ENCODE peak calls at places on chromosomes 5 and 9, in seven cellular contexts. T is IMR-90, J is HFF-Myc, M is adrenal gland, W is WERI-Rb-1, G is ascending aorta, O is GM12865. D is an unnamed sample.

GRCh38 chr5:148911386-148911785 is 85.0 kb downstream of the ADRB2 start:
- DNase-seq in T (no peak), O (no peak), W (no peak), G (no peak), M (no peak), J (no peak), D (no peak)

GRCh38 chr5:141875022-141875740 is 3.0 kb downstream of the PCDH1 start:
- DNase-seq in T (no peak), O (no peak), J (no peak), G (no peak), W (no peak), M (no peak), D (no peak)

GRCh38 chr5:124064956-124065355 is 553.0 kb downstream of the CSNK1G3 start:
- DNase-seq in M (no peak), W (no peak), J (no peak), T (peak), O (no peak), G (no peak), D (peak)

GRCh38 chr9:83130541-83130940 is 67.6 kb upstream of the RASEF start:
- DNase-seq in J (no peak), M (no peak), O (no peak), T (no peak), G (no peak), W (no peak), D (no peak)

GRCh38 chr5:143888912-143889311 is 77.0 kb downstream of the HMHB1 start:
- DNase-seq in W (no peak), M (no peak), T (no peak), G (no peak), J (no peak), O (no peak), D (no peak)

GRCh38 chr9:135791431-135792267 is 89.7 kb downstream of the KCNT1 start:
- DNase-seq in W (peak), G (no peak), T (no peak), M (no peak), J (no peak), O (no peak), D (no peak)

GRCh38 chr9:114953917-114954316 is 23.5 kb upstream of the TNFSF8 start:
- DNase-seq in O (no peak), J (peak), G (no peak), T (peak), M (peak), W (no peak), D (peak)

GRCh38 chr5:2403296-2403695 is 348.2 kb downstream of the IRX2 start:
- DNase-seq in J (no peak), W (no peak), G (no peak), T (no peak), M (no peak), O (no peak), D (no peak)

GRCh38 chr5:135761746-135762145 is 72.7 kb upstream of the SLC25A48 start:
- DNase-seq in J (no peak), W (no peak), G (no peak), O (no peak), M (no peak), T (no peak), D (no peak)

GRCh38 chr5:146048994-146049703 is 56.2 kb downstream of the PLAC8L1 start:
- DNase-seq in G (no peak), O (peak), M (peak), W (peak), T (peak), J (peak), D (peak)

GRCh38 chr9:126421567-126422428 is 95.2 kb downstream of the MVB12B start:
- DNase-seq in G (no peak), T (no peak), J (no peak), W (no peak), O (no peak), M (no peak), D (no peak)

GRCh38 chr5:97534166-97534565 is 351.1 kb upstream of the RIOK2 start:
- DNase-seq in J (peak), G (no peak), M (peak), O (peak), T (peak), W (peak), D (peak)

GRCh38 chr9:136757328-136757727 is 715 bp downstream of the LCN8 start:
- DNase-seq in G (no peak), W (no peak), T (no peak), M (no peak), O (no peak), J (no peak), D (no peak)

GRCh38 chr5:65766159-65766558 is 44.2 kb downstream of the NLN start:
- DNase-seq in G (no peak), M (no peak), T (no peak), W (no peak), J (no peak), O (no peak), D (no peak)

GRCh38 chr5:176844706-176845391 is 34.5 kb downstream of the UNC5A start:
- DNase-seq in G (no peak), T (peak), O (no peak), W (peak), M (no peak), J (no peak), D (no peak)

GRCh38 chr9:120891255-120891954 is 14.4 kb upstream of the PHF19 start:
- DNase-seq in W (no peak), M (no peak), G (no peak), J (no peak), O (no peak), T (peak), D (no peak)

GRCh38 chr9:12775963-12776774 is 1.3 kb downstream of the LURAP1L start:
- DNase-seq in W (peak), G (peak), J (peak), T (peak), O (peak), M (peak), D (peak)

GRCh38 chr9:137606734-137607138 is 1.2 kb downstream of the ARRDC1 start:
- DNase-seq in W (no peak), M (no peak), J (no peak), T (no peak), G (no peak), O (no peak), D (peak)

GRCh38 chr5:96235008-96235910 is 197.8 kb downstream of the PCSK1 start:
- DNase-seq in M (no peak), T (peak), J (no peak), G (no peak), W (no peak), O (no peak), D (no peak)

GRCh38 chr9:5470816-5471215 is 20.5 kb downstream of the CD274 start:
- DNase-seq in M (no peak), G (no peak), O (no peak), J (no peak), W (no peak), T (no peak), D (no peak)

GRCh38 chr9:5468850-5469249 is 18.5 kb downstream of the CD274 start:
- DNase-seq in G (no peak), T (peak), W (no peak), J (no peak), O (no peak), M (no peak), D (no peak)

GRCh38 chr9:5466776-5467175 is 16.4 kb downstream of the CD274 start:
- DNase-seq in J (no peak), T (no peak), O (no peak), M (no peak), W (no peak), G (no peak), D (no peak)

GRCh38 chr9:5470122-5470521 is 19.8 kb downstream of the CD274 start:
- DNase-seq in W (no peak), T (no peak), J (no peak), G (no peak), M (no peak), O (no peak), D (no peak)
- TF ChIP-seq CTCF in W (no peak), T (no peak), J (no peak), G (no peak), M (no peak), O (no peak), D (peak)

GRCh38 chr9:75378036-75378435 is 289.7 kb downstream of the OSTF1 start:
- DNase-seq in T (no peak), G (no peak), W (peak), J (no peak), M (peak), O (no peak), D (no peak)
- H3K4me3 ChIP-seq in T (no peak), G (no peak), W (no peak), J (no peak), M (no peak), O (no peak), D (no peak)

DNA sequence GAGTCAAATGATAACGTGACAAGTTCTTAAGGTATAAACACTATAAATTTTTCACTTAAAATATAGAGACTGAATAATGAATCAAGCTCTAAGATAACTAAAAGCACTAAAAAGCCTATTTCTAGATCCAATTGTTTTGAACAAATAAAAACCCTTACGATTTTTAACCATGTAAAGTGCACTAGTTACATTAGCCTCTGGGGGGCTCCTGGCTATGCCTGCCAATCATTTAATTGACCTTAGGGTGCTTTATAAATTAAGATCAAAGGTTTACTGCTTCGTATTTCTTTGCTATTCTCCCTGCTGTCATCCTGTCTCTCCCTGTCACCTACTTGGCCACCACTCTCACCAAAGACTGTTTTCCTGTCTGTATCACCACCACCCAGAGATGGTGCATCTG is 133.4 kb downstream of the ESM1 start:
- DNase-seq in G (no peak), M (no peak), W (no peak), O (no peak), T (no peak), J (no peak), D (no peak)
- TF ChIP-seq CTCF in G (no peak), M (no peak), W (peak), O (no peak), T (no peak), J (no peak), D (no peak)

GRCh38 chr5:5490774-5491347 is 68.4 kb downstream of the ICE1 start:
- DNase-seq in T (no peak), J (no peak), O (no peak), G (no peak), W (peak), M (no peak), D (no peak)

GRCh38 chr5:5492087-5492933 is 69.8 kb downstream of the ICE1 start:
- DNase-seq in M (peak), O (peak), G (no peak), J (peak), T (peak), W (peak), D (peak)

GRCh38 chr5:5497132-5497748 is 74.8 kb downstream of the ICE1 start:
- DNase-seq in M (peak), G (no peak), O (peak), J (peak), T (peak), W (peak), D (peak)

DNA sequence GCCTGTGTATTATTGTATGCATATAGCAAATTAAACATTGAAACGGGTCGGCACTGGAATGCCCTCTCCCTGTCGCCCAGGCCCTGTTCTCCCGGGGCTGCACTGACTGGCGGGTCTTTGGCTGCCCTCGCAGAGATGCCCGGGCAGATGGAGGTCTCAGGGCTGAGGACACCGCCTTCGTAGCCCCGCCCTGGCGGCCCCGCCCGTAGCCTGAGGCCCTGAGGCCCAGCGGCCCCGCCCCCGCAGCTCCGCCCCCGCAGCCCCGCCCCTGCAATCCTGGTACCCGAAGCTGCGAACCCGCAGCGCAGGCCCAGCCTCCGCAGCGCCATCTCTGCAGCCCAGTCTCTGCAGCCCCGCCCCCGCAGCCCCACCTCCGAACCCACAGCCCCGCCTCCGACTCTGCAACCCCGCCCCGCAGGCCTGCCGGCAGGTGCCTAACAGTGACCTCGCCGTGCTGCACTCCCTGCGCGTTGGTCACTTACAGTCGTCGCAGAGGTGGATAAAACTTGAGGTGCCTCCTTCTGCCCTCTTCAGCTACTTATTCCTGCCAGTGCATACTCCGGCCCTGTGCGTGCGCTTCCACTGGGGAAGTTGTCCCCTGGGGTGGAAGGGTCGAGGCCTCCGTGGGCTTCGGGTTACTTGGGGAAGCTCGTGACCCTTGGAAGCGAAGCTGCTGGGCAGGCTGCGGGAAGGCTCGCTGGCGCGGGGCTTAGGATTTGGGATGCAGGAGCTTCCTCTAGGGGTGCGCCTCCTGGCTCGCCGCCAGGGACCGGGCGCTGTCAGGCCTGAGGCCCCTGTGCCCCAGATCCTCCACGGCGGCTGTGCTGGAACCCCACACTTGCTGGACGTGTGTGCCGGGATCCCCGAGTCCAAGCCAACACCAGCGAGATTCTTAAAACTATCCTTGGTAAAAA is 72.3 kb downstream of the ICE1 start:
- DNase-seq in O (peak), W (no peak), T (peak), G (no peak), M (peak), J (no peak), D (peak)
- H3K4me3 ChIP-seq in O (no peak), W (no peak), T (no peak), G (peak), M (no peak), J (no peak), D (peak)

DNA sequence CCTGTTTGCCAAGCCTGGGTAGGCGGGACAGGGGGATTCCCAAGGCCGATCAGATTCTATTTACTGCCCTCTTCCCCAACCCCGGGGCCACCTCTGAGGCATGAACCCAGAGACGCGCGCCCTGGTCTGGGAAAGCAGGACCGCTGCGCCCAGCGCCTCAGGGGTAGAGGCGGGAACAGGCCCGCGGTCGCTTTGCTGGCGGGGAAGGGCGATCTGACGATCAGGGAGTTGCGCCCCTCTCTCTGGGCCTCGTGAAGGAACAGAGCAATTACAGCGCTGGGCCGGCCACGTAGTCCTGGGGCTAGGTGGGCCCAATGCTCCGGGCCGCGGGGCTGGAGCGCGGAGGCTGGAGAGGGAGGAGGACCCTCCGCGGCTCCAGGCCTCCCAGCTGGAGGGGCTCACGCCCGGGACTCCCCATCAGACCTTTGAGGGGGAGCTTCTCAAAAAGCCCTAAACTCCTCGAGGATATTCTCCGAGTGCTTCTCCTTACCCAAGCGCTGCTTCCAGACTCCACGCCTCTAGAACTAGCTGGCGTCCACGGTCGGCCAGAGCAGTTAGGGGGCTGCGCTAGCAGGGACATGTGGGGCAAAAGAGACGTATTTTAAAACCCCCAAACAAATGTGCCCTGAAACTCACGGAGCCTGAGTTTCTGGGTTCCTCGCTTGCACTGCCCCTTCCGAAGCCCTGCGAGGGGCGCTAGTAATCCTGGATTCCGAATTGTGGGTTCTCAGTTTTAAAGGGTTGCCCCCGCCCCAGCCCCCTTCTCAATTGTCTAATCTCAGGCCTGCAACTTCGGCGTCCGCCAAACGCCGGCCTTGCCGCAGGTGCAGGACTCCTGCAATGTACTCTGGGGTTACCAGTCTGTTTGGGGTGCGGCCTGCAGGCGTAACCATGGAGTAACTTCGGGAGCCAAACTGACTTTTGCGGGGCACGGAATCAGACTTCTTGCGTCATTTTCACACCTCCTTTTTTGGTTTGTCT is 57.6 kb downstream of the TMEM174 start:
- DNase-seq in W (no peak), G (no peak), T (no peak), M (no peak), J (no peak), O (no peak), D (no peak)
- TF ChIP-seq CTCF in W (no peak), G (no peak), T (no peak), M (no peak), J (no peak), O (no peak), D (no peak)

GRCh38 chr5:125412051-125412560 is 665.7 kb upstream of the ZNF608 start:
- DNase-seq in M (peak), J (peak), W (peak), G (no peak), O (peak), T (no peak), D (peak)
- H3K4me3 ChIP-seq in M (no peak), J (peak), W (peak), G (peak), O (peak), T (no peak), D (peak)

GRCh38 chr9:129482521-129483466 is 138.1 kb downstream of the C9orf50 start:
- DNase-seq in W (peak), G (no peak), T (peak), J (no peak), O (no peak), M (peak), D (peak)
- TF ChIP-seq CTCF in W (peak), G (no peak), T (peak), J (no peak), O (no peak), M (no peak), D (no peak)